ENCODE peak calls at places on chromosomes 2 and 18, in four cellular contexts. O, Q, C and P are unnamed samples.

GRCh38 chr18:22563098-22563707 is 145.5 kb upstream of the CTAGE1 start:
- DNase-seq in O (no peak), Q (peak; percentile 71), C (peak; percentile 38), P (no peak)

GRCh38 chr2:204437815-204438766 is 107.2 kb upstream of the PARD3B start:
- DNase-seq in O (no peak), Q (no peak), C (no peak), P (no peak)

GRCh38 chr18:58638446-58638845 is 9.6 kb upstream of the ALPK2 start:
- DNase-seq in O (no peak), Q (no peak), C (no peak), P (no peak)

GRCh38 chr2:217573565-217573964 is 429.2 kb downstream of the TNS1 start:
- DNase-seq in O (no peak), Q (peak; percentile 51), C (no peak), P (no peak)

GRCh38 chr2:69449906-69450305 is 12.7 kb upstream of the NFU1 start:
- DNase-seq in O (no peak), Q (peak; percentile 14), C (no peak), P (no peak)

GRCh38 chr2:46873632-46874068 is 42.0 kb downstream of the MCFD2 start:
- DNase-seq in O (no peak), Q (peak; percentile 94), C (peak; percentile 81), P (peak; percentile 94)

GRCh38 chr2:19746611-19747309 is 155.0 kb downstream of the TTC32 start:
- DNase-seq in O (peak; percentile 34), Q (no peak), C (peak; percentile 17), P (no peak)

GRCh38 chr2:85312404-85312803 is 15.4 kb downstream of the TGOLN2 start:
- DNase-seq in O (no peak), Q (peak; percentile 88), C (no peak), P (no peak)

GRCh38 chr2:53987336-53987921 is 16.6 kb upstream of the PSME4 start:
- DNase-seq in O (no peak), Q (peak; percentile 35), C (no peak), P (no peak)

GRCh38 chr2:8851811-8852560 is 14.6 kb upstream of the KIDINS220 start:
- DNase-seq in O (no peak), Q (no peak), C (no peak), P (no peak)

GRCh38 chr2:144660518-144661316 is 140.8 kb upstream of the ZEB2 start:
- DNase-seq in O (no peak), Q (no peak), C (no peak), P (no peak)

GRCh38 chr2:120766758-120767351 is 31.2 kb downstream of the GLI2 start:
- DNase-seq in O (peak; percentile 27), Q (no peak), C (no peak), P (peak; percentile 63)

GRCh38 chr2:6946722-6947121 is 29.5 kb downstream of the RNF144A start:
- DNase-seq in O (no peak), Q (no peak), C (no peak), P (no peak)

GRCh38 chr2:170770304-170771048 is at the start of gene ERICH2:
- DNase-seq in O (peak; percentile 91), Q (peak; percentile 81), C (peak; percentile 57), P (peak; percentile 88)

GRCh38 chr2:98474979-98475632 is 30.4 kb downstream of the INPP4A start:
- DNase-seq in O (no peak), Q (no peak), C (no peak), P (peak; percentile 17)

GRCh38 chr2:37865640-37866039 is 59.4 kb upstream of the RMDN2 start:
- DNase-seq in O (no peak), Q (no peak), C (no peak), P (peak; percentile 88)

GRCh38 chr2:218291318-218291933 is 877 bp downstream of the TMBIM1 start:
- DNase-seq in O (no peak), Q (peak; percentile 53), C (no peak), P (no peak)

GRCh38 chr2:220835563-220835962 is 736.5 kb downstream of the EPHA4 start:
- DNase-seq in O (no peak), Q (no peak), C (no peak), P (no peak)

GRCh38 chr2:40033781-40034180 is 254.7 kb upstream of the THUMPD2 start:
- DNase-seq in O (no peak), Q (no peak), C (no peak), P (no peak)

GRCh38 chr18:32730620-32731021 is 42.2 kb downstream of the KLHL14 start:
- DNase-seq in O (no peak), Q (no peak), C (no peak), P (no peak)

GRCh38 chr2:114926303-114926702 is 483.9 kb downstream of the DPP10 start:
- DNase-seq in O (no peak), Q (no peak), C (no peak), P (no peak)

GRCh38 chr2:240560084-240560479 is at the start of gene DUSP28:
- DNase-seq in O (peak; percentile 96), Q (peak; percentile 97), C (peak; percentile 86), P (peak; percentile 96)
- TF ChIP-seq POLR2A in O (peak; percentile 94), Q (peak; percentile 97), C (peak; percentile 80), P (no peak)

GRCh38 chr18:38634117-38634516 is 1068.5 kb upstream of the CELF4 start:
- DNase-seq in O (no peak), Q (no peak), C (no peak), P (no peak)

GRCh38 chr18:38633333-38633732 is 1067.7 kb upstream of the CELF4 start:
- DNase-seq in O (no peak), Q (no peak), C (no peak), P (no peak)

GRCh38 chr18:38635706-38636105 is 1070.1 kb upstream of the CELF4 start:
- DNase-seq in O (no peak), Q (no peak), C (no peak), P (no peak)
- TF ChIP-seq POLR2A in O (no peak), Q (no peak), C (no peak), P (no peak)

GRCh38 chr2:149585317-149585885 is 2.2 kb downstream of the MMADHC start:
- DNase-seq in O (no peak), Q (no peak), C (no peak), P (no peak)

GRCh38 chr2:149586063-149586462 is 1.5 kb downstream of the MMADHC start:
- DNase-seq in O (no peak), Q (no peak), C (no peak), P (no peak)

GRCh38 chr2:149587950-149588487 is 444 bp upstream of the MMADHC start:
- DNase-seq in O (no peak), Q (no peak), C (no peak), P (no peak)

GRCh38 chr2:149586898-149587219 is 716 bp downstream of the MMADHC start:
- DNase-seq in O (no peak), Q (no peak), C (no peak), P (no peak)

DNA sequence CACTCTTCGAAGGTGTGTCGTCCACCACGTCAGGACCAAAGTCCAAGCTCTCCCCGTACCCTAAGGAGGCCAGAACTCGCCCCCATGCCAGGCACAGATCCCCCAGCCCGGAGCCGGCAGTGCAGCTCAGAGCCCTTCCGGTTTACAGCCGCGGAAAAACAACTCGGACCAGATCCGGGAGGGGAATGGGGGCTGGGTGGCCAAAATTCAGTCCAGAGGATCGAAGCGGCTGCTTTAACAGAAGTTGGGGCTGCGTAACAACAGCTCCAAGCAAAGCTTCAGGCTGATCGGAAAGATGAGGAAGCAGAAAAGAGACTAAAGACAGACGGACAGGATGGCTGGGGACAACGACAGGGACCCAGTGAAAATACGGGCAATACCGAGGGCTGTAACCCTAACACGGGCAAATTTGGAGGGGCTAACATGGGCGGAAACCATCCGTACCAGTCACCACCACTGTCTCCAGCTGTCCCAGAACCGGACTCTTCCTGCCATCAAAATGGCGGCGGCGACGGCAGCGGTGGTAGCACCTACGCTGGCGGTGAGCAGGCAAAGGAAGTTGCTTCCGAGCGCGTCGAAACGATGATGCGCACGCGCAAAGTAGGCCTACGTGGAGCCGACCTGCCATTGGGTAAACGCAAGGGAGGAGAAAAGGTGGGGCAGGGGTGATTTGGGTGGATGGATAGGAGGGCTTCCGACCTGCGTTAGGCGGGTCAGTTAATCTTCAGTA is at the start of gene MMADHC:
- DNase-seq in O (peak; percentile 96), Q (peak; percentile 96), C (peak; percentile 91), P (peak; percentile 97)
- TF ChIP-seq POLR2A in O (peak; percentile 91), Q (peak; percentile 95), C (peak; percentile 82), P (peak; percentile 76)

GRCh38 chr2:134594399-134594798 is 124.4 kb downstream of the TMEM163 start:
- DNase-seq in O (no peak), Q (peak; percentile 19), C (no peak), P (no peak)
- TF ChIP-seq POLR2A in O (no peak), Q (no peak), C (no peak), P (no peak)

DNA sequence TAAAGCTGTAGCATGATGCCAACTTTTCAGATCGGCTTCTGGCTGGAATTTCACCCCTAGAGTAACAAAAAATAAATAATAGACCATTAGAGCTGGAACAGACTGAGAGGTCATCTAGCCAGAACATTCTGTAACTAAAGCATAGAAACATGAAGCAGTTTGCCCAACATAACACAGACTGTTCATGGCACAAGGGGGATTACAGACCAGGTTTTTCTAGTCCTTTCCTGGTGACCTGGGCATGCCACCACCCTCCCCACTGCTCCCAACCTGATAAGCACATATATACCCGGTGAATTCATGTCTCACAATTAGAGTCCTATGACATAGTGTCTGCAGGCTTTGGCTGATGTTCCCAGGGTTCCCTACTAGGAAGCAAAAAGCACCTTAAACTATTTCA is 116.4 kb upstream of the PPP1CB start:
- DNase-seq in O (no peak), Q (no peak), C (no peak), P (peak; percentile 69)
- TF ChIP-seq POLR2A in O (no peak), Q (no peak), C (no peak), P (no peak)

DNA sequence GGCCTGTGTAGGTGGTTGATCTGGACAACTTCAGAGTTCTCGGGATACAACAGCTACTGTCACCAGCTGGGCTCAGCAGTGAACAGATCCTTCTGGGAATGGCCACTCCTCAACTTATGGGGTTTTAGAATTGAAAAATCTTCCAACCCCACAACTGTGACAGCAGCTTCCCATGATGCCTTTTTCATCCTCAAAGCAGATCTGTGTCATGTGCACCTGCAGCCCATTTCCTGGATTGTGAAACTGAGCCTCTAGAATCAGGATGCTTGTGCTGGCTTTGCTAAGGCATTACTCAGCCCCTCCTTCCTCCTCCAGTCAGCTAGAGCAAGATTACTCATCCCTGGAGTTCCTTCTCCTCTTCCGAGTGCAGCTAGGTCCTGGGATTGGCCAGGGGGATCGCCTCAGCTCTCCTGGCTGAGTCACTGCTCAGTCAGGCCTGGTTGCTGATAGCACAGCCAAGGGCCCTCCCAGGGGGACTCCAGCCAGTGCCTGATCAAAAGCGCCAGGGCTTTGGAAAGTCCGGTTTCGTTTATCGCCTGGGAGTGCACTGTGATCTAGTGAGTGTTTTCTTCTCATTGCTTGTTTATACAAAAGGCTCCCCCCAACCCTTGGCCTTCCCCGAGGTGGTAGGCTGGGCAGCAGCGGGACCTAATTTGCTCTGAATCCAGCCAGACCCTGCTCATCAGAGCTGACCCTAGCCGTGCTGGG is 2.4 kb upstream of the LPIN1 start:
- DNase-seq in O (peak; percentile 93), Q (peak; percentile 98), C (peak; percentile 92), P (peak; percentile 98)
- TF ChIP-seq POLR2A in O (no peak), Q (no peak), C (no peak), P (no peak)

DNA sequence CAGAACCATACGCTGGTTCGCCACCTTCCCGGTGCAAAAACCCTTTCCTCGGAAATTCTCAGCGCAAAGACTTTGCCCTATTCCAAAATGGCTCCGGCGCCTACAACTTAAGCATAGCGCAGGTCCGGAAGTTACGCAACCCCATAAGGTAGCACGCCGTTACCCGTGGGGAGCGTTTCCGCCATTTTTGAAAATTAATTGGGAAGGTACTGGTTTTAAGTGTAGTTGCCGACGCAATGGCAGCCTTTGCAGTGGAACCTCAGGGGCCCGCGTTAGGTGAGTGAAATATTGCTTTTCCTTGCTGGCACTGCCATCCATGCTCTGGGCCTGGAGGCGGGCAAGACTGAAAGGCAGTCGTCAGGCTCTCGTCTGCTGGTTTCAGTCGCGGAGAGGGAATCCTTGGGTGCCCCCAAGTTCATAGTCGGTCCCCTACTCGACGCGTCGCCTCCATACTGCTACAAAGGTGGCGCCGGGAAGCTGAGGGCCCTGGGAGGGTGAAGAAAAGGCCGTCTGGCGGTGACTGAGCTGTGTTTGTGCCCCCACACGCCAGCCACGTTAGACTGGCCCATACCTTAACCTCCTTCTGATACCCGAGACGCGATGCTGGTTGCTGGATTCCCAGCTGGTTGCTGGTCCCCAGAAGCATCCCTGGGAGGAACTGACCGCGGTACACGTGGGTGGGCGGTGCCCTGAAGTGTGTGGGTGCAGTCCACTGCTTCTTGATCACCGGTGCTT is at the start of gene NUP35:
- DNase-seq in O (peak; percentile 85), Q (peak; percentile 91), C (peak; percentile 76), P (peak; percentile 92)
- TF ChIP-seq POLR2A in O (peak; percentile 16), Q (peak; percentile 44), C (no peak), P (no peak)